ENCODE peak calls at places on chromosomes 2 and 18, in eight cellular contexts. D is esophagus squamous epithelium; T is heart right ventricle; G is IMR-90; C is endodermal cell; U is adrenal gland; N is ovary; A is CD8-positive, alpha-beta memory T cell. B is an unnamed sample.

GRCh38 chr2:202657876-202658275 is 23.1 kb downstream of the FAM117B start:
- DNase-seq in D (no peak), T (no peak), G (no peak), C (no peak), U (no peak), N (no peak), A (no peak), B (no peak)

GRCh38 chr2:225122007-225122406 is 79.7 kb upstream of the DOCK10 start:
- DNase-seq in D (no peak), T (no peak), G (no peak), C (no peak), U (no peak), N (no peak), A (no peak), B (no peak)

GRCh38 chr2:43837033-43837432 is 1.6 kb downstream of the ABCG5 start:
- DNase-seq in D (no peak), T (no peak), G (no peak), C (no peak), U (no peak), N (no peak), A (no peak), B (no peak)

GRCh38 chr2:109475531-109476210 is 138.1 kb downstream of the SEPTIN10 start:
- DNase-seq in D (no peak), T (no peak), G (peak; percentile 80), C (no peak), U (no peak), N (no peak), A (no peak), B (no peak)

GRCh38 chr18:21513741-21514140 is 86.8 kb downstream of the ESCO1 start:
- DNase-seq in D (no peak), T (no peak), G (no peak), C (no peak), U (no peak), N (no peak), A (no peak), B (no peak)

GRCh38 chr2:240813231-240813921 is 6.6 kb downstream of the KIF1A start:
- DNase-seq in D (no peak), T (no peak), G (no peak), C (peak; percentile 30), U (no peak), N (no peak), A (no peak), B (no peak)

GRCh38 chr2:28591711-28592365 is 96.0 kb downstream of the PLB1 start:
- DNase-seq in D (no peak), T (no peak), G (no peak), C (no peak), U (no peak), N (no peak), A (no peak), B (no peak)

GRCh38 chr2:17780546-17780945 is 26.6 kb downstream of the GEN1 start:
- DNase-seq in D (no peak), T (no peak), G (peak; percentile 10), C (no peak), U (no peak), N (no peak), A (no peak), B (no peak)

GRCh38 chr2:230162981-230163380 is 56.8 kb downstream of the SP110 start:
- DNase-seq in D (no peak), T (no peak), G (no peak), C (no peak), U (no peak), N (no peak), A (no peak), B (no peak)

GRCh38 chr18:77106331-77106730 is 26.3 kb downstream of the MBP start:
- DNase-seq in D (no peak), T (no peak), G (no peak), C (no peak), U (no peak), N (peak; percentile 45), A (peak; percentile 71), B (no peak)

GRCh38 chr2:226427538-226428307 is 371.9 kb downstream of the IRS1 start:
- DNase-seq in D (no peak), T (no peak), G (peak; percentile 97), C (no peak), U (no peak), N (no peak), A (no peak), B (no peak)

GRCh38 chr2:30821960-30822359 is 14.7 kb upstream of the CAPN13 start:
- DNase-seq in D (no peak), T (no peak), G (no peak), C (no peak), U (no peak), N (no peak), A (no peak), B (no peak)

GRCh38 chr2:75570948-75571729 is 10.4 kb upstream of the EVA1A start:
- DNase-seq in D (no peak), T (peak; percentile 31), G (peak; percentile 76), C (no peak), U (no peak), N (no peak), A (no peak), B (peak; percentile 26)

GRCh38 chr2:75574106-75574505 is 13.4 kb upstream of the EVA1A start:
- DNase-seq in D (no peak), T (no peak), G (peak; percentile 20), C (no peak), U (no peak), N (no peak), A (no peak), B (no peak)

GRCh38 chr2:75570024-75570947 is 9.5 kb upstream of the EVA1A start:
- DNase-seq in D (no peak), T (no peak), G (no peak), C (no peak), U (no peak), N (no peak), A (no peak), B (no peak)

GRCh38 chr2:75573145-75573878 is 12.6 kb upstream of the EVA1A start:
- DNase-seq in D (no peak), T (no peak), G (no peak), C (no peak), U (no peak), N (no peak), A (no peak), B (no peak)

GRCh38 chr2:75571730-75572430 is 11.1 kb upstream of the EVA1A start:
- DNase-seq in D (no peak), T (no peak), G (peak; percentile 68), C (no peak), U (no peak), N (no peak), A (no peak), B (no peak)
- H3K27ac ChIP-seq in D (no peak overlapping the region), T (no peak overlapping the region), G (no peak overlapping the region), C (no peak overlapping the region), U (no peak overlapping the region), N (no peak overlapping the region), A (no peak overlapping the region), B (no peak overlapping the region)

DNA sequence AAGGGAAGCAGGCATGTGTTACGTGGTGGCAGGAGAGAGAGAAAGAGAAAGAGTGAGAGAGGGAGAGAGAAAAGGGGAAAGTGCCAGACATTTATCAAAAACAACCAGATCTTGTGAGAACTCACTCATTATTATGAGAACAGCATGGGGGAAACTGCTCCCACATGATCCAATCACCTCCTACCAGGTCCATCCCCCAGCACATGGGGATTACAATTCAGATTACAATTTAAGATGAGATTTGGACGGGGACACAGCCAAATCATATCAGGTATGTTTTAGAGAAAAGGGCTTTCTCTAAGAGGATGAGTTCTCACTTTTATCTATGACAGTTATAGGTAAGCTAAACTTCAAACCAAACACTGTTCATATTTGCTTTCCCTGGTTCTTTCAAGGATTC is 597.3 kb upstream of the PIK3C3 start:
- DNase-seq in D (no peak), T (no peak), G (no peak), C (no peak), U (no peak), N (no peak), A (no peak), B (no peak)
- H3K27ac ChIP-seq in D (no peak overlapping the region), T (no peak overlapping the region), G (no peak overlapping the region), C (no peak overlapping the region), U (no peak overlapping the region), N (no peak overlapping the region), A (no peak overlapping the region), B (no peak overlapping the region)

DNA sequence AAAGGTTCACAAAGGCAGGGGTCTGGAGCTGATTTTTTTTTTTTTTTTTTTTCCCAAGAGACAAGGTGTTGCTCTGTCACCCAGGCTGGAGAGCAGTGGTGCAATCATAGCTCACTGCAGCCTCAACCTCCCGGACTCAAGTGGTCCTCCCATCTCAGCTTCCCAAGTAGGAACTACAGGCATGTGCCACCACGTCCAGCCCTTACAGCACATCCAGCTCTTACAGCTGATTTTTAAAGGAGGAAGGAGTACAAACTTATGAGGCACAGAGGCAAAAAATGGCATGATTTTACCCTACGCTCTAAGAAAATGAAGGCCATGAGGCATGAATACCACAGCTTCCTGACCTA is 10.8 kb upstream of the KCMF1 start:
- DNase-seq in D (no peak), T (no peak), G (no peak), C (no peak), U (no peak), N (no peak), A (no peak), B (no peak)
- H3K27ac ChIP-seq in D (no peak overlapping the region), T (no peak overlapping the region), G (peak overlapping the region; percentile 72), C (no peak overlapping the region), U (no peak overlapping the region), N (no peak overlapping the region), A (no peak overlapping the region), B (no peak overlapping the region)

GRCh38 chr2:7515327-7515726 is 598.1 kb downstream of the RNF144A start:
- DNase-seq in D (no peak), T (no peak), G (no peak), C (no peak), U (no peak), N (no peak), A (no peak), B (no peak)

GRCh38 chr2:7517851-7518250 is 600.6 kb downstream of the RNF144A start:
- DNase-seq in D (no peak), T (no peak), G (no peak), C (no peak), U (no peak), N (no peak), A (no peak), B (no peak)

GRCh38 chr2:7513834-7514233 is 596.6 kb downstream of the RNF144A start:
- DNase-seq in D (no peak), T (no peak), G (no peak), C (no peak), U (no peak), N (no peak), A (no peak), B (no peak)

GRCh38 chr2:7517122-7517487 is 599.9 kb downstream of the RNF144A start:
- DNase-seq in D (no peak), T (no peak), G (no peak), C (no peak), U (no peak), N (no peak), A (peak; percentile 14), B (no peak)

DNA sequence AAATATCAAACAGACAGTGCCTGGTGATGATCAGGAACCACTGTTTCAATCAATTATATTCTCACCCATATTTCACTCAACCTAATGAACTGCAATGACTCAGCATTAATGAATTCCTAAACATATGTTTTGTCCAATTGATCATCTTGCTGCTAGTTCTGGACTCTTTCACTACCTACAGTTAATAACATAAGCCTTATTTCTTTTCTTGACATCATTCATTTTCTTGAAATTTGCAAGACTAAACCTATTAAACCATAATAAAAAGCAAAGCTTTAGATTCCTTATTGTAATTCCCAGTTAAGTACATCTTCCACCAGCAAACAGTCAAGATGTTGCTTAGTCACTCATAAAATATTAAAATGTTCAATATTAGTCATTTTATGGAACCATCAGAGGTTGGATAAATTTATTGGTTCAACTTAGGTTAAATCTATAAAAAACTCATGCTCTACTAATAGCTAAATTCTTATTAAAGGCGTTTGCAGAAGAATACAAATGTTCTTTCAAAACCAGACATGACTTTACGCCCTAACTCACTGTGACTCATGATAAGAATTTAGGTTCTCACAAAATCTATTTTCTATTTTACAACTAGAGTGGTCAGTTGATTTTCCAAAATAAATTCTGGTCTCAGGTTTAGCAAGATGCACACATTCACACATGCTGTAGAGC is 599.4 kb downstream of the RNF144A start:
- DNase-seq in D (no peak), T (no peak), G (no peak), C (no peak), U (no peak), N (no peak), A (no peak), B (no peak)
- H3K27ac ChIP-seq in D (no peak overlapping the region), T (no peak overlapping the region), G (no peak overlapping the region), C (no peak overlapping the region), U (no peak overlapping the region), N (no peak overlapping the region), A (no peak overlapping the region), B (no peak overlapping the region)